ENCODE peak calls at places on chromosomes 12 and 14, in seven cellular contexts. Y is A549, L is ovary, F is Peyer's patch, V is transverse colon, K is sigmoid colon, R is H54. D is an unnamed sample.

GRCh38 chr12:21065845-21066244 is 65.1 kb upstream of the SLCO1B1 start:
- DNase-seq in Y (no peak), L (no peak), V (no peak), F (no peak), R (no peak), K (no peak), D (no peak)

GRCh38 chr14:58805605-58806358 is 168.0 kb downstream of the DACT1 start:
- DNase-seq in K (no peak), Y (no peak), F (no peak), V (no peak), L (no peak), R (no peak), D (no peak)

GRCh38 chr14:81450100-81450531 is 50.0 kb upstream of the STON2 start:
- DNase-seq in V (no peak), F (no peak), R (no peak), Y (no peak), L (peak), K (peak), D (no peak)

GRCh38 chr14:90705052-90705392 is 111.2 kb downstream of the TTC7B start:
- DNase-seq in Y (no peak), V (no peak), R (no peak), F (no peak), L (no peak), K (no peak), D (no peak)

GRCh38 chr12:28242888-28243633 is 52.8 kb downstream of the CCDC91 start:
- DNase-seq in V (no peak), Y (no peak), K (no peak), R (no peak), L (no peak), F (no peak), D (no peak)

GRCh38 chr14:65286443-65286842 is 126.1 kb upstream of the FUT8 start:
- DNase-seq in K (no peak), R (no peak), Y (peak), V (no peak), F (peak), L (no peak), D (no peak)

GRCh38 chr12:49917788-49918173 is 14.1 kb upstream of the FAIM2 start:
- DNase-seq in R (no peak), L (peak), F (no peak), V (no peak), Y (no peak), K (no peak), D (no peak)

GRCh38 chr12:32997471-32997870 is 100.9 kb upstream of the PKP2 start:
- DNase-seq in V (no peak), L (no peak), R (no peak), Y (no peak), K (no peak), F (no peak), D (no peak)

GRCh38 chr12:13027508-13027907 is 16.7 kb upstream of the FAM234B start:
- DNase-seq in F (no peak), Y (no peak), L (no peak), R (no peak), V (no peak), K (no peak), D (no peak)

GRCh38 chr14:87992720-87993484 is at the start of gene GALC:
- DNase-seq in V (peak), L (peak), F (peak), Y (peak), R (no peak), K (peak), D (peak)
- TF ChIP-seq POLR2A in V (peak), L (peak), F (peak), Y (peak), R (no peak), K (no peak), D (no peak)

GRCh38 chr14:102589761-102590290 is 2.6 kb upstream of the RCOR1 start:
- DNase-seq in Y (no peak), L (no peak), K (no peak), V (no peak), F (no peak), R (no peak), D (no peak)

GRCh38 chr14:102592969-102593840 is 756 bp downstream of the RCOR1 start:
- DNase-seq in L (peak), V (peak), Y (peak), R (no peak), F (peak), K (peak), D (peak)

GRCh38 chr14:102591944-102592772 is at the start of gene RCOR1:
- DNase-seq in R (peak), K (peak), L (peak), Y (peak), F (peak), V (peak), D (peak)

GRCh38 chr14:102590667-102591099 is 1.8 kb upstream of the RCOR1 start:
- DNase-seq in K (no peak), L (peak), R (peak), Y (peak), F (no peak), V (peak), D (no peak)

GRCh38 chr14:102591372-102591943 is 991 bp upstream of the RCOR1 start:
- DNase-seq in F (peak), L (peak), V (peak), K (peak), Y (no peak), R (no peak), D (peak)
- TF ChIP-seq POLR2A in F (no peak), L (no peak), V (no peak), K (no peak), Y (peak), R (no peak), D (no peak)

DNA sequence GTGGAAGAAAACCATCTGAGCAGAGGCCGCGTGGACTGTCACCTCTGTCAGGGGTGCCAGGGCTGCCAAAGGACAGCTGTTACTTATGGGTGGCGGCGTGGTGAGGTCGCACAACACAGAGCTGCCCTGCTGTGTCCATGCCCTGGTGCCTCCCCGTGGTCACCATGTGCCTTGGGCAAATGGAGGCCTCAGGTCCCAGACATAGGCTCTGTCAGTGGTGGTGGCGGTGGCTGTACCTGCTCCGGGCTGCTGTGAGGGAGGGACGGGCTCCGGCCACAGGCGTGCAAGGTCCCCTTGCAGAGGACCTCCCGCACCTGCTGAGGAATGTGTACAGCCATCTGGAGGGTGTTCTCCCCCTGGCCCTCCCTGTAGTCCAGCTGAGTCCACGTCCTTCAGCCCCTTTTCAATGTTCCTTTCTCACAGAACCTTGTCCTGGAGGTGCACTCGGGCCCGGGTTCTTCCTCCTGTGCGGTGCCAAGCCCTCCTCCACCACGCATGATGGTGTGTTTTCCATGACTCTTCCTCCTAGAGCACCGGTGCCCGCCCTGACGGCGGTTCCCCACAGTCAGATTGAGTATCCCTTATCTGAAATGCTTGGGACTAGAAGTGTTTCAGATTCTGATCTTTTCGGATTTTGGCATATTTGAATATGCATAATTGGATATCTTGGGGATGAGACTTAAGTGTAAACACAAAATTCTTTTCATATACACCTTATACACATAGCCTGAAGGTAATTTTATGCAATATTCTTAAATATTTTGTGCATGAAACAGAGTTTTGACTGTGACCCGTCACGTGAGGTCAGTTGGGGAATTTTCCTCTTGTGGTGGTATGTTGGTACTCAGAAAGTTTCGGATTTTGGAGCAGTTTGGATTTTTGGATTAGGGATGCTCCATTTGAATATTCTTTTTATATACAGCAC is 49.8 kb downstream of the TRAF3 start:
- DNase-seq in F (no peak), Y (no peak), R (no peak), V (no peak), L (no peak), K (no peak), D (no peak)
- TF ChIP-seq POLR2A in F (no peak), Y (no peak), R (no peak), V (no peak), L (no peak), K (no peak), D (no peak)

GRCh38 chr14:31024577-31025334 is 693 bp upstream of the AP4S1 start:
- DNase-seq in F (no peak), L (no peak), V (no peak), Y (no peak), R (no peak), K (no peak), D (no peak)

GRCh38 chr14:31027847-31028246 is 1.7 kb upstream of the STRN3 start:
- DNase-seq in V (no peak), L (no peak), Y (no peak), R (no peak), F (no peak), K (no peak), D (no peak)

GRCh38 chr14:31026395-31027096 is 367 bp upstream of the STRN3 start:
- DNase-seq in Y (peak), V (peak), K (peak), L (peak), F (peak), R (peak), D (peak)

GRCh38 chr14:31025335-31026075 is at the start of gene AP4S1:
- DNase-seq in V (peak), Y (peak), F (peak), K (peak), R (peak), L (peak), D (peak)

GRCh38 chr14:31026076-31026394 is at the start of gene STRN3:
- DNase-seq in V (no peak), Y (no peak), L (no peak), F (no peak), R (no peak), K (no peak), D (no peak)
- TF ChIP-seq POLR2A in V (no peak), Y (peak), L (peak), F (no peak), R (peak), K (peak), D (no peak)